ENCODE peak calls at places on chromosomes 16 and 17, in eight cellular contexts. B is NCI-H1930; Q is globus pallidus; P is skeletal muscle cell; R is BE2C; A is spleen; S is HepG2; V is activated naive CD4-positive, alpha-beta T cell treated with anti-CD3 and anti-CD28 coated beads, Interleukin-2, amount 10 ng/mL, durations not matched to agents 7 days and 5 days. Z is an unnamed sample.

GRCh38 chr16:55282441-55282840 is 41.6 kb upstream of the IRX6 start:
- DNase-seq in A (no peak), S (no peak), Q (no peak), B (no peak), P (no peak), V (no peak), R (no peak), Z (no peak)

GRCh38 chr17:50117202-50118040 is 12.5 kb downstream of the SAMD14 start:
- DNase-seq in Q (no peak), B (no peak), V (peak; percentile 76), P (no peak), S (peak; percentile 51), R (peak; percentile 88), A (peak; percentile 87), Z (no peak)

GRCh38 chr17:47276868-47277267 is 23.2 kb downstream of the ITGB3 start:
- DNase-seq in P (peak; percentile 73), V (no peak), S (peak; percentile 56), A (no peak), Q (peak; percentile 28), B (no peak), R (peak; percentile 65), Z (no peak)

GRCh38 chr16:70380205-70380918 is 33.7 kb downstream of the DDX19A start:
- DNase-seq in S (peak; percentile 29), Q (peak; percentile 20), R (peak; percentile 51), A (peak; percentile 89), P (peak; percentile 38), V (peak; percentile 71), B (no peak), Z (no peak)

GRCh38 chr17:82884341-82884871 is 44.6 kb upstream of the ZNF750 start:
- DNase-seq in V (no peak), R (no peak), P (no peak), Q (no peak), B (no peak), A (no peak), S (no peak), Z (no peak)

GRCh38 chr17:19939993-19940721 is 37.5 kb downstream of the AKAP10 start:
- DNase-seq in V (no peak), S (no peak), P (no peak), B (no peak), A (no peak), R (no peak), Q (no peak), Z (no peak)

GRCh38 chr17:32445075-32445427 is 741 bp downstream of the PSMD11 start:
- DNase-seq in B (no peak), A (no peak), P (no peak), R (no peak), V (peak; percentile 42), S (peak; percentile 37), Q (no peak), Z (no peak)

GRCh38 chr17:59542960-59543635 is 22.3 kb upstream of the DHX40 start:
- DNase-seq in A (no peak), R (no peak), S (no peak), B (no peak), P (no peak), Q (no peak), V (no peak), Z (no peak)

GRCh38 chr16:28086496-28087139 is 23.1 kb upstream of the GSG1L start:
- DNase-seq in V (no peak), B (no peak), A (no peak), P (no peak), Q (no peak), R (no peak), S (no peak), Z (no peak)

GRCh38 chr16:7990864-7991263 is 599.4 kb downstream of the TMEM114 start:
- DNase-seq in S (no peak), Q (no peak), B (no peak), V (no peak), R (no peak), A (no peak), P (no peak), Z (no peak)

Z was measured in C1 segment of cervical spinal cord.